ENCODE peak calls at places on chromosomes 7 and 10, in eight cellular contexts. W is T-helper 9 cell, L is GM13977, A is Daoy, M is B cell, B is RWPE1, K is colonic mucosa, P is T-helper 1 cell. O is an unnamed sample.

GRCh38 chr7:116258734-116259133 is 48.4 kb downstream of the TES start:
- DNase-seq in W (peak; percentile 6), L (peak; percentile 24), A (peak; percentile 75), M (peak; percentile 62), B (peak; percentile 50), K (peak; percentile 37), P (no peak), O (no peak)

GRCh38 chr7:46003896-46004875 is 83.1 kb upstream of the IGFBP3 start:
- DNase-seq in W (no peak), L (no peak), A (peak; percentile 92), M (no peak), B (peak; percentile 79), K (no peak), P (no peak), O (no peak)

GRCh38 chr10:72096115-72097000 is 8.0 kb upstream of the SPOCK2 start:
- DNase-seq in W (no peak), L (no peak), A (no peak), M (no peak), B (no peak), K (no peak), P (no peak), O (no peak)

GRCh38 chr7:140347218-140347617 is 51.1 kb downstream of the SLC37A3 start:
- DNase-seq in W (no peak), L (no peak), A (no peak), M (no peak), B (no peak), K (no peak), P (no peak), O (no peak)

GRCh38 chr10:76936182-76936581 is 701.4 kb downstream of the KCNMA1 start:
- DNase-seq in W (no peak), L (no peak), A (no peak), M (no peak), B (no peak), K (no peak), P (no peak), O (no peak)

GRCh38 chr7:46871516-46871915 is 710.4 kb downstream of the TNS3 start:
- DNase-seq in W (no peak), L (no peak), A (no peak), M (no peak), B (no peak), K (no peak), P (no peak), O (no peak)

GRCh38 chr7:47783456-47784240 is 164.6 kb downstream of the PKD1L1 start:
- DNase-seq in W (no peak), L (no peak), A (peak; percentile 96), M (no peak), B (peak; percentile 70), K (no peak), P (no peak), O (no peak)

GRCh38 chr10:110641256-110641655 is 2.9 kb upstream of the RBM20 start:
- DNase-seq in W (no peak), L (peak; percentile 18), A (peak; percentile 40), M (no peak), B (peak; percentile 59), K (no peak), P (no peak), O (no peak)

GRCh38 chr7:64314493-64315020 is 796 bp downstream of the ZNF736 start:
- DNase-seq in W (no peak), L (no peak), A (no peak), M (peak; percentile 12), B (no peak), K (no peak), P (no peak), O (no peak)

GRCh38 chr7:47281966-47282643 is 299.8 kb downstream of the TNS3 start:
- DNase-seq in W (no peak), L (no peak), A (no peak), M (no peak), B (no peak), K (peak; percentile 13), P (no peak), O (no peak)

GRCh38 chr7:37285701-37286475 is 162.8 kb downstream of the ELMO1 start:
- DNase-seq in W (peak; percentile 7), L (no peak), A (no peak), M (no peak), B (no peak), K (no peak), P (no peak), O (no peak)

GRCh38 chr10:43250925-43251663 is 15.8 kb downstream of the RASGEF1A start:
- DNase-seq in W (no peak), L (no peak), A (no peak), M (no peak), B (no peak), K (peak; percentile 9), P (no peak), O (no peak)

GRCh38 chr10:75452997-75453396 is 21.6 kb downstream of the LRMDA start:
- DNase-seq in W (no peak), L (no peak), A (no peak), M (no peak), B (no peak), K (no peak), P (no peak), O (no peak)

GRCh38 chr10:131703941-131704340 is 196.9 kb upstream of the PPP2R2D start:
- DNase-seq in W (no peak), L (no peak), A (no peak), M (no peak), B (no peak), K (no peak), P (no peak), O (no peak)

GRCh38 chr7:20435305-20435704 is 104.6 kb downstream of the ITGB8 start:
- DNase-seq in W (no peak), L (no peak), A (no peak), M (no peak), B (no peak), K (peak; percentile 32), P (no peak), O (no peak)

GRCh38 chr10:11875499-11876281 is 52.5 kb downstream of the PROSER2 start:
- DNase-seq in W (no peak), L (no peak), A (peak; percentile 93), M (no peak), B (peak; percentile 95), K (peak; percentile 87), P (no peak), O (peak; percentile 74)

GRCh38 chr10:116096501-116096900 is 176.5 kb downstream of the GFRA1 start:
- DNase-seq in W (no peak), L (no peak), A (no peak), M (no peak), B (no peak), K (no peak), P (no peak), O (no peak)

GRCh38 chr10:49649294-49649693 is 30.2 kb upstream of the C10orf53 start:
- DNase-seq in W (no peak), L (no peak), A (peak; percentile 9), M (no peak), B (no peak), K (no peak), P (no peak), O (peak; percentile 44)

GRCh38 chr10:1632141-1632540 is 105.2 kb downstream of the ADARB2 start:
- DNase-seq in W (no peak), L (no peak), A (no peak), M (no peak), B (no peak), K (no peak), P (no peak), O (no peak)

GRCh38 chr7:381211-382117 is 91.5 kb downstream of the FOXL3 start:
- DNase-seq in W (peak; percentile 27), L (no peak), A (no peak), M (peak; percentile 52), B (no peak), K (peak; percentile 15), P (no peak), O (peak; percentile 45)

GRCh38 chr10:69278446-69278963 is at the start of gene HK1:
- DNase-seq in W (no peak), L (no peak), A (no peak), M (no peak), B (no peak), K (no peak), P (no peak), O (no peak)

GRCh38 chr7:31887006-31887405 is 183.2 kb downstream of the PDE1C start:
- DNase-seq in W (no peak), L (no peak), A (no peak), M (no peak), B (no peak), K (no peak), P (no peak), O (no peak)

O was measured in Peyer's patch.